ENCODE peak calls at places on chromosomes 7 and 10, in seven cellular contexts. R is IMR-90, Z is sigmoid colon, D is adrenal gland, T is body of pancreas, J is H1, L is A549. S is an unnamed sample.

GRCh38 chr7:135755351-135755753 is 6.7 kb upstream of the FAM180A start:
- DNase-seq in R (no peak), Z (peak), D (no peak), T (peak), J (no peak), L (no peak), S (peak)

GRCh38 chr7:141133646-141134045 is 59.8 kb downstream of the TMEM178B start:
- DNase-seq in R (no peak), Z (no peak), D (no peak), T (no peak), J (no peak), L (no peak), S (no peak)

GRCh38 chr7:112763298-112763697 is 26.9 kb downstream of the TMEM168 start:
- DNase-seq in R (no peak), Z (no peak), D (no peak), T (no peak), J (no peak), L (no peak), S (no peak)

GRCh38 chr10:102599565-102600327 is 44.5 kb upstream of the TRIM8 start:
- DNase-seq in R (no peak), Z (peak), D (no peak), T (no peak), J (no peak), L (no peak), S (no peak)

GRCh38 chr10:86363833-86364511 is 2.6 kb downstream of the GRID1 start:
- DNase-seq in R (no peak), Z (peak), D (peak), T (peak), J (no peak), L (no peak), S (peak)

GRCh38 chr7:7793249-7793648 is 74.8 kb upstream of the RPA3 start:
- DNase-seq in R (no peak), Z (no peak), D (no peak), T (no peak), J (no peak), L (no peak), S (no peak)

GRCh38 chr10:35012781-35013180 is 77.4 kb downstream of the CUL2 start:
- DNase-seq in R (no peak), Z (no peak), D (no peak), T (no peak), J (no peak), L (no peak), S (no peak)

GRCh38 chr10:115572740-115573455 is 479.7 kb downstream of the ATRNL1 start:
- DNase-seq in R (no peak), Z (no peak), D (no peak), T (no peak), J (peak), L (peak), S (no peak)

GRCh38 chr10:124017729-124018128 is 75.7 kb downstream of the CHST15 start:
- DNase-seq in R (no peak), Z (no peak), D (no peak), T (no peak), J (no peak), L (no peak), S (no peak)

GRCh38 chr7:81715984-81716588 is 53.8 kb downstream of the HGF start:
- DNase-seq in R (peak), Z (no peak), D (no peak), T (no peak), J (no peak), L (no peak), S (no peak)

GRCh38 chr10:60526024-60526585 is 136.4 kb upstream of the ANK3 start:
- DNase-seq in R (no peak), Z (no peak), D (no peak), T (no peak), J (no peak), L (no peak), S (no peak)

GRCh38 chr7:93948106-93948505 is 26.6 kb downstream of the GNG11 start:
- DNase-seq in R (peak), Z (no peak), D (no peak), T (no peak), J (no peak), L (no peak), S (no peak)

GRCh38 chr10:113073549-113074189 is 123.6 kb downstream of the TCF7L2 start:
- DNase-seq in R (peak), Z (peak), D (peak), T (peak), J (no peak), L (peak), S (peak)

GRCh38 chr7:27248911-27249723 is 6.5 kb downstream of the EVX1 start:
- DNase-seq in R (no peak), Z (no peak), D (no peak), T (no peak), J (no peak), L (no peak), S (no peak)

GRCh38 chr10:97028126-97028831 is 157.5 kb downstream of the SLIT1 start:
- DNase-seq in R (peak), Z (no peak), D (no peak), T (no peak), J (no peak), L (no peak), S (no peak)

GRCh38 chr7:128247640-128248194 is 6.6 kb downstream of the LEP start:
- DNase-seq in R (peak), Z (no peak), D (no peak), T (no peak), J (no peak), L (peak), S (no peak)

GRCh38 chr7:2529161-2530075 is 9.8 kb downstream of the LFNG start:
- DNase-seq in R (peak), Z (peak), D (peak), T (peak), J (no peak), L (peak), S (peak)

GRCh38 chr10:16193241-16193640 is 243.6 kb upstream of the PTER start:
- DNase-seq in R (no peak), Z (no peak), D (no peak), T (no peak), J (no peak), L (no peak), S (no peak)

GRCh38 chr10:7626283-7626682 is 40.5 kb downstream of the ITIH5 start:
- DNase-seq in R (no peak), Z (no peak), D (no peak), T (no peak), J (no peak), L (no peak), S (no peak)

GRCh38 chr7:131105803-131106680 is 221.6 kb upstream of the MKLN1 start:
- DNase-seq in R (peak), Z (peak), D (peak), T (peak), J (peak), L (peak), S (peak)

GRCh38 chr10:47368431-47369180 is 15.5 kb downstream of the ZNF488 start:
- DNase-seq in R (no peak), Z (no peak), D (no peak), T (no peak), J (no peak), L (no peak), S (no peak)

GRCh38 chr7:43700059-43700501 is 29.2 kb downstream of the COA1 start:
- DNase-seq in R (peak), Z (no peak), D (no peak), T (no peak), J (no peak), L (peak), S (no peak)

GRCh38 chr10:80416401-80417098 is 8.2 kb downstream of the PRXL2A start:
- DNase-seq in R (no peak), Z (peak), D (peak), T (peak), J (no peak), L (no peak), S (no peak)

GRCh38 chr7:138243430-138243829 is 167.2 kb downstream of the AKR1D1 start:
- DNase-seq in R (no peak), Z (no peak), D (no peak), T (peak), J (peak), L (no peak), S (no peak)

GRCh38 chr7:51316262-51316665 is 345 bp downstream of the COBL start:
- DNase-seq in R (no peak), Z (peak), D (peak), T (peak), J (peak), L (peak), S (peak)

GRCh38 chr10:29681700-29682444 is 47.1 kb upstream of the SVIL start:
- DNase-seq in R (no peak), Z (no peak), D (no peak), T (no peak), J (no peak), L (no peak), S (no peak)

GRCh38 chr7:116673504-116673865 is 1.5 kb downstream of the MET start:
- DNase-seq in R (no peak), Z (no peak), D (no peak), T (no peak), J (no peak), L (no peak), S (no peak)

GRCh38 chr10:47087667-47088066 is 176.4 kb downstream of the PTPN20 start:
- DNase-seq in R (no peak), Z (no peak), D (peak), T (no peak), J (no peak), L (no peak), S (no peak)

GRCh38 chr7:146115665-146116451 is 743 bp upstream of the CNTNAP2 start:
- DNase-seq in R (no peak), Z (no peak), D (peak), T (peak), J (peak), L (no peak), S (no peak)

GRCh38 chr7:590731-591551 is 71.3 kb upstream of the PDGFA start:
- DNase-seq in R (no peak), Z (no peak), D (no peak), T (no peak), J (no peak), L (no peak), S (no peak)

GRCh38 chr7:589781-590575 is 70.3 kb upstream of the PDGFA start:
- DNase-seq in R (no peak), Z (no peak), D (no peak), T (no peak), J (no peak), L (no peak), S (no peak)

GRCh38 chr7:593324-594115 is 73.9 kb upstream of the PDGFA start:
- DNase-seq in R (no peak), Z (no peak), D (no peak), T (no peak), J (no peak), L (no peak), S (no peak)

GRCh38 chr7:594212-594913 is 74.7 kb upstream of the PDGFA start:
- DNase-seq in R (no peak), Z (no peak), D (no peak), T (no peak), J (no peak), L (no peak), S (no peak)

DNA sequence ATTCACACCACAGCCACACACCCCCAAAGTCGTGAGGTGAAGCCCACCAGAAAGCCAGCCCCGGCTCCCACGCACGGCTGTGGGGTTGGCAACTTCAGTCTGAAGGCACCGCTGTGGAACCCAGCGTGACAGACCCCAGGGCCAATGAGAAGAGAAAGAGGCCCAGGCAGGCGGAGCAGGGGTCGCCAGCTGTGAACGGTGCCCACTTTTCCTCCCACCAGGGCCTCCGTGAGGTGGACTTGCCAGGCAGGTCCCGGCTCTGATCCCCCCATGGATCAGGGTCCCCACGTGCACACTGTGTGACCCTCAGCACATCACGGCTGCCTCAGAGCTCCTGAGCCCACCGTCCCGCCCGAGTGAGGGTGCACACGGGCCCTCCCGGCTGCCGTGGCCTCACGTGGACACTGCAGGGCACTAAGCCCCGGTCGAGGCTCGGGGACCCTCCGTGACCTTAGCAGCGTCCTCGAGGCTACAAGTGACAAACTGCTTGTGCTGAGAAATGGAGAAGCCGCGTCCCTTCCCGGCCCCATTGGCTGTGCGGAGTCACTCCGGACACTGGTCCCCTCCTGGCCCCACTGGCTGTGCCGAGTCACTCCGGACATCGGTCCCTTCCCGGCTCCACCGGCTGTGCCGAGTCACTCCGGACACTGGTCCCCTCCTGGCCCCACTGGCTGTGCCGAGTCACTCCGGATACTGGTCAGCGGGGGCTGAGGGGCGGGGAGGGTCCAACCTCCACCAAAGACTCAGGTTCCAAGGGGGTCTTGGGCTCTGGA is 72.4 kb upstream of the PDGFA start:
- DNase-seq in R (no peak), Z (no peak), D (no peak), T (no peak), J (no peak), L (no peak), S (no peak)
- TF ChIP-seq POLR2A in R (no peak), Z (no peak), D (no peak), T (no peak), J (no peak), L (no peak), S (no peak)

DNA sequence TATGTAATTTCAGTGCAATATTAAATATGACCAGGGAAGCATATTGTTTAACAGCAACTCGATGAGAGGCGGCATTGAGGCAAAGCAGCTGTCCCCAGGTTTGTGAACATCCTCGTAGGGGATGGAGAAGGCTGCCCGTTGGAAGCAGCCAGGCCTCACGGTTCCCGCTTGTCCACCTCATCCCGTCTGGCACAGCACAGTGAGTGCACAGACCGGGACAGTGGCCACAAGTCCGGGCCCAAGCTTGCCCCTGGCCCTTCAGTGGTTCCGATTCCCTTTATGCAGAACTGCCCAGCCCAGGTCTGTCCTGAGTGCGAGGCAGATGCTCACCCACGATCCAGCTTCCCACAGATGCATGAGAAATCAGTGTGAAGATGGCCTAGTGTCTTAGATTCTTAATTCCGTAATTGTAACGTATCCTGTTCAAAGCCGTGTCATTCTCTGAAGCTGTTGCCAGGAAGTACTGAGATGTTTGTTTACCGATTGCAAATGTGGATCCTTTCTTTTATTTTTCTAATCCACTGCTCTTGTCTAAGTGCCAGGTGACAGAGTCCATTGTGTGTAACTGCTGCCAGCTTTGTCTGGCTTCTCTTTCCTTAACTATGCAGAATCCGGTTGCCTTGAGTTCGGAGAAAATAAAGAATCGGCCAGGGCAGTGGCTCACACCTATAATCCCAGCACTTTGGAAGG is 35.5 kb downstream of the PFKP start:
- DNase-seq in R (peak), Z (peak), D (no peak), T (no peak), J (no peak), L (no peak), S (no peak)
- TF ChIP-seq POLR2A in R (no peak), Z (no peak), D (no peak), T (no peak), J (no peak), L (no peak), S (no peak)

GRCh38 chr10:116742367-116743265 is at the start of gene HSPA12A:
- DNase-seq in R (peak), Z (peak), D (peak), T (peak), J (peak), L (peak), S (peak)
- TF ChIP-seq POLR2A in R (peak), Z (no peak), D (peak), T (peak), J (peak), L (peak), S (peak)

DNA sequence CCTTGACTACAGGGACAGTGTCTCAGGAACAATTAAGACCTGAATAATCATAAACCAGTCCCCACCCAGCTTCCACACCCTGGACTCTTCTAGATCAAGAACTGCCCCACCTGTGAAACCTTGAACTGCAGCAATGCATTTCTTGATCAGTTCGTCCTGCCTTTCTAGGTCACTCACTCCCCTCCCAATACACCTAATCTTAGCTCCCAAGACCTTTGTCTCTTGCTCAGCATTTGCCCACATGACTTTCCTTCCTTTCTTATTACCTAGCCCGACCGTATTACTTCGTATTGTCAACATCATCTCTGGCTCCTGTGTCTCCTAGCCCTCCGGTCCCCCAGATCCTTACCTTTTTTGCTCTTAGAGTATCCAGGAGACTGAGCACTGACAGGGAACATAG is 5.5 kb upstream of the NAMPT start:
- DNase-seq in R (no peak), Z (no peak), D (no peak), T (no peak), J (no peak), L (no peak), S (no peak)
- TF ChIP-seq POLR2A in R (no peak), Z (no peak), D (no peak), T (no peak), J (no peak), L (no peak), S (no peak)

GRCh38 chr10:72297281-72297967 is 23.7 kb downstream of the DDIT4 start:
- DNase-seq in R (peak), Z (peak), D (peak), T (peak), J (no peak), L (no peak), S (peak)

GRCh38 chr10:72303424-72304128 is 29.9 kb downstream of the DDIT4 start:
- DNase-seq in R (no peak), Z (no peak), D (no peak), T (no peak), J (no peak), L (no peak), S (no peak)

GRCh38 chr10:72298774-72299519 is 25.2 kb downstream of the DDIT4 start:
- DNase-seq in R (no peak), Z (no peak), D (no peak), T (no peak), J (no peak), L (no peak), S (no peak)

GRCh38 chr10:72295330-72295910 is 21.7 kb downstream of the DDIT4 start:
- DNase-seq in R (no peak), Z (no peak), D (no peak), T (no peak), J (no peak), L (no peak), S (no peak)

DNA sequence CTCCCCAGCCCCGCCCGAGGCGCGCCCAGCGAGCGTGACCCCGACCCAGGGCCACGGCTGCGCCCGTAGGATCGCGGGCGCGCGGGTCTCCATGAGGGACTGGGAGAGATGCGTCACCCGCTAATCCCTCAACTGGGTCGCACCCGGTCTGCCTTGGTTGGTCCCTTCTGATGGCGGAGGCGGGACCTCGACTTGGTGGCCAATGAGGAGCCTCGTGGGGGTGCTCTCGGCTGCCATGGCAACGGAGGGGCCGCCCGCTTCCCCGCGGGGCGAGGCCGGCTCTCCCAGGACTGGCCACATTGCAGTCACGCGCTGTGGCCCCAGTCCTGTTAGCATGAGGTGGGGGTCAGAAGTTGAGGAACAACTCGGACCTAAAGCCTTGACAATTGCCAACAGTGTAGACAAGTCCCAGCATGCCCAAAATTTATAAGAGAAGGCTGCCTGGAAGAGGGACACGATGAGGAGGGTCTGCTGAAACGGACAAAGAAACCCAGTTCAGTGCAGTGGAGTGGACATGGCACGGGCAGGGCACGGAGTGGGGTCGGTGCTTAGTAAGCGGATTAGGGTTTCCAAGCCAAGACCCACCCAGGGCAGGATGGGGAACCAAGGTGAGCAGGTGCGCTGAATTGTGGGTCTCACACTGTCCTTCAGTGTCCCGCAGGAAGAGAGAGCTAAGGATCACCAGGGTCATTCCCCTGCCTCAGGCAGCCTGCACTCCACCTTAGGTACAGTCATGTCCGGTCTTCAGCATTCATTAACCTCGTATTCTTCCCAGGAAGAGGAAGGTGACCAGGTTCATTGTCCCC is 24.4 kb downstream of the DDIT4 start:
- DNase-seq in R (peak), Z (peak), D (peak), T (peak), J (peak), L (peak), S (peak)
- TF ChIP-seq POLR2A in R (peak), Z (peak), D (peak), T (peak), J (peak), L (peak), S (peak)

GRCh38 chr7:121953601-121954000 is 80.6 kb downstream of the PTPRZ1 start:
- DNase-seq in R (no peak), Z (no peak), D (no peak), T (no peak), J (no peak), L (no peak), S (no peak)
- TF ChIP-seq POLR2A in R (no peak), Z (no peak), D (no peak), T (no peak), J (no peak), L (no peak), S (no peak)

GRCh38 chr10:133309111-133309719 is 501 bp downstream of the ZNF511 start:
- DNase-seq in R (peak), Z (peak), D (peak), T (peak), J (peak), L (peak), S (peak)
- TF ChIP-seq POLR2A in R (no peak), Z (no peak), D (no peak), T (peak), J (no peak), L (no peak), S (no peak)

S was measured in gastrocnemius medialis.